ENCODE peak calls at places on chromosomes 16 and 17, in eight cellular contexts. L is ascending aorta, Z is neural progenitor cell, T is neuronal stem cell, Q is pancreas, X is SJSA1, P is thoracic aorta, S is epithelial cell of esophagus. A is an unnamed sample.

GRCh38 chr16:1981972-1982574 is 804 bp upstream of the NOXO1 start:
- DNase-seq in L (no peak), Z (no peak), T (no peak), Q (no peak), X (no peak), P (no peak), S (peak), A (no peak)

GRCh38 chr16:68247400-68247799 is 2.2 kb downstream of the PLA2G15 start:
- DNase-seq in L (no peak), Z (no peak), T (no peak), Q (no peak), X (no peak), P (no peak), S (no peak), A (no peak)

GRCh38 chr16:72876981-72877373 is 171.0 kb downstream of the ZFHX3 start:
- DNase-seq in L (no peak), Z (no peak), T (no peak), Q (no peak), X (no peak), P (no peak), S (no peak), A (no peak)

GRCh38 chr17:82377924-82378740 is 6.6 kb downstream of the UTS2R start:
- DNase-seq in L (no peak), Z (no peak), T (no peak), Q (no peak), X (no peak), P (no peak), S (no peak), A (no peak)

GRCh38 chr17:59814685-59815084 is 78.1 kb downstream of the TUBD1 start:
- DNase-seq in L (no peak), Z (no peak), T (no peak), Q (no peak), X (peak), P (no peak), S (no peak), A (no peak)

GRCh38 chr17:21213491-21214014 is 408 bp downstream of the TMEM11 start:
- DNase-seq in L (no peak), Z (peak), T (no peak), Q (no peak), X (no peak), P (no peak), S (peak), A (no peak)

GRCh38 chr16:3175157-3176153 is 12.5 kb upstream of the OR1F1 start:
- DNase-seq in L (no peak), Z (peak), T (no peak), Q (no peak), X (peak), P (no peak), S (peak), A (no peak)

GRCh38 chr16:31460582-31461002 is 1.3 kb downstream of the ARMC5 start:
- DNase-seq in L (no peak), Z (peak), T (no peak), Q (no peak), X (peak), P (no peak), S (peak), A (no peak)

GRCh38 chr17:41650794-41651624 is 26.6 kb upstream of the KRT17 start:
- DNase-seq in L (no peak), Z (no peak), T (no peak), Q (no peak), X (no peak), P (no peak), S (no peak), A (no peak)

GRCh38 chr17:34499576-34499975 is 79.8 kb upstream of the TMEM132E start:
- DNase-seq in L (no peak), Z (peak), T (peak), Q (no peak), X (no peak), P (no peak), S (peak), A (peak)

GRCh38 chr16:16036359-16036792 is 87.0 kb downstream of the ABCC1 start:
- DNase-seq in L (no peak), Z (peak), T (peak), Q (no peak), X (no peak), P (no peak), S (no peak), A (no peak)

GRCh38 chr17:60528828-60529227 is 2.8 kb upstream of the APPBP2 start:
- DNase-seq in L (no peak), Z (no peak), T (no peak), Q (no peak), X (no peak), P (no peak), S (no peak), A (no peak)

GRCh38 chr17:7404737-7405412 is 978 bp upstream of the TMEM256 start:
- DNase-seq in L (no peak), Z (peak), T (peak), Q (peak), X (peak), P (no peak), S (no peak), A (no peak)

GRCh38 chr16:8199390-8199789 is 390.9 kb downstream of the TMEM114 start:
- DNase-seq in L (no peak), Z (no peak), T (no peak), Q (no peak), X (no peak), P (no peak), S (no peak), A (no peak)

GRCh38 chr17:74608511-74608910 is 15.0 kb downstream of the CD300E start:
- DNase-seq in L (no peak), Z (no peak), T (no peak), Q (no peak), X (no peak), P (no peak), S (no peak), A (no peak)

GRCh38 chr16:77951788-77952187 is 70.6 kb upstream of the CLEC3A start:
- DNase-seq in L (no peak), Z (peak), T (no peak), Q (no peak), X (no peak), P (no peak), S (peak), A (no peak)

GRCh38 chr17:68576137-68576536 is 25.0 kb downstream of the FAM20A start:
- DNase-seq in L (no peak), Z (no peak), T (no peak), Q (no peak), X (no peak), P (no peak), S (no peak), A (no peak)

GRCh38 chr16:75011634-75012307 is 12.9 kb downstream of the ZNRF1 start:
- DNase-seq in L (no peak), Z (no peak), T (no peak), Q (no peak), X (peak), P (peak), S (peak), A (peak)

GRCh38 chr16:85900031-85900792 is 1.2 kb downstream of the IRF8 start:
- DNase-seq in L (no peak), Z (no peak), T (no peak), Q (no peak), X (no peak), P (no peak), S (no peak), A (no peak)
- H3K4me3 ChIP-seq in L (peak), Z (no peak), T (no peak), Q (peak), X (no peak), P (peak), S (no peak), A (no peak)

GRCh38 chr17:58338907-58339774 is 10.5 kb upstream of the TSPOAP1 start:
- DNase-seq in L (peak), Z (peak), T (no peak), Q (no peak), X (peak), P (no peak), S (no peak), A (peak)
- H3K4me3 ChIP-seq in L (peak), Z (no peak), T (no peak), Q (no peak), X (peak), P (peak), S (no peak), A (no peak)

GRCh38 chr17:48322060-48322459 is 108.0 kb downstream of the SKAP1 start:
- DNase-seq in L (no peak), Z (no peak), T (no peak), Q (no peak), X (no peak), P (no peak), S (peak), A (no peak)

GRCh38 chr17:48330877-48331276 is 99.1 kb downstream of the SKAP1 start:
- DNase-seq in L (no peak), Z (no peak), T (no peak), Q (no peak), X (no peak), P (no peak), S (no peak), A (no peak)

GRCh38 chr17:48330386-48330785 is 99.6 kb downstream of the SKAP1 start:
- DNase-seq in L (no peak), Z (no peak), T (no peak), Q (no peak), X (no peak), P (no peak), S (no peak), A (no peak)

GRCh38 chr17:48328457-48328856 is 101.6 kb downstream of the SKAP1 start:
- DNase-seq in L (no peak), Z (no peak), T (no peak), Q (no peak), X (no peak), P (no peak), S (no peak), A (no peak)

DNA sequence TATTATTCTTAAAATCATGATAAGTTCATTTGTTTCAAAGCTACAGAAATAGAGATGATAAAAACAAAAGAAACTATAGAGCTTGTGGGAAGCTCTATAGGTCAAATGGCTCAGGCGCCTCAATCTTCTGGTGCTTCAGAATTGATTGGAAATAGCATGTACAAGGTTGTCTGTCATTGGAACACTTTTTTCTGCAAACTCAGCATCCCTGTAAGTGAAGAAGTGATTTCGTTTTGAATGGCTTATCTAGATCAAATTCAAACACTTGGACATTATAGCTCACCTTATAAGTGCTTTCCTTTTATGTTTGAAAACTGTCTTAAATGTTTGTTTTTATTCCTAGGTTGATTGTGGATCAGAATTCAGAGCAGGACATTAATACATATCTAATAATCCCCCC is 103.7 kb downstream of the SKAP1 start:
- DNase-seq in L (no peak), Z (no peak), T (no peak), Q (no peak), X (no peak), P (no peak), S (no peak), A (no peak)
- H3K4me3 ChIP-seq in L (no peak), Z (no peak), T (no peak), Q (no peak), X (no peak), P (no peak), S (no peak), A (no peak)

GRCh38 chr16:89827383-89828198 is 684 bp upstream of the SPIRE2 start:
- DNase-seq in L (no peak), Z (peak), T (peak), Q (no peak), X (peak), P (no peak), S (peak), A (no peak)
- H3K4me3 ChIP-seq in L (peak), Z (peak), T (peak), Q (peak), X (peak), P (peak), S (peak), A (peak)